ENCODE peak calls at places on chromosome 10, in eight cellular contexts. K, V, I, Y, T, A, O and N are unnamed samples.
A peak's percentile ranks its signal among the peaks of the same experiment; 100 is the strongest.

GRCh38 chr10:22515009-22515408 is 169.7 kb downstream of the SPAG6 start:
- DNase-seq in K (no peak), V (no peak), I (no peak), Y (no peak), T (no peak), A (no peak), O (no peak), N (no peak)

GRCh38 chr10:117094856-117095255 is 43.2 kb downstream of the VAX1 start:
- DNase-seq in K (no peak), V (no peak), I (no peak), Y (no peak), T (no peak), A (no peak), O (no peak), N (no peak)

GRCh38 chr10:6382081-6382480 is 179.3 kb downstream of the PFKFB3 start:
- DNase-seq in K (no peak), V (no peak), I (peak; percentile 62), Y (no peak), T (no peak), A (no peak), O (no peak), N (peak; percentile 10)

GRCh38 chr10:132366499-132366898 is 30.5 kb upstream of the PWWP2B start:
- DNase-seq in K (no peak), V (no peak), I (no peak), Y (peak; percentile 50), T (no peak), A (no peak), O (no peak), N (no peak)

GRCh38 chr10:4669585-4669984 is 156.4 kb upstream of the AKR1E2 start:
- DNase-seq in K (no peak), V (no peak), I (no peak), Y (no peak), T (no peak), A (no peak), O (no peak), N (no peak)

GRCh38 chr10:29301359-29301910 is 12.6 kb downstream of the LYZL1 start:
- DNase-seq in K (no peak), V (no peak), I (no peak), Y (no peak), T (no peak), A (no peak), O (no peak), N (no peak)

GRCh38 chr10:73920084-73920483 is 9.2 kb downstream of the PLAU start:
- DNase-seq in K (no peak), V (no peak), I (peak; percentile 31), Y (no peak), T (no peak), A (peak; percentile 48), O (peak; percentile 41), N (no peak)

GRCh38 chr10:35608317-35608672 is 3.2 kb downstream of the GJD4 start:
- DNase-seq in K (no peak), V (no peak), I (no peak), Y (no peak), T (no peak), A (no peak), O (no peak), N (no peak)

GRCh38 chr10:82150123-82150900 is 275.3 kb downstream of the NRG3 start:
- DNase-seq in K (peak; percentile 14), V (no peak), I (peak; percentile 27), Y (peak; percentile 72), T (peak; percentile 30), A (peak; percentile 38), O (peak; percentile 56), N (no peak)

GRCh38 chr10:113740850-113741249 is 10.6 kb upstream of the PLEKHS1 start:
- DNase-seq in K (no peak), V (no peak), I (no peak), Y (no peak), T (no peak), A (no peak), O (no peak), N (no peak)

GRCh38 chr10:69577268-69578232 is 4.3 kb upstream of the NEUROG3 start:
- DNase-seq in K (no peak), V (peak; percentile 3), I (no peak), Y (no peak), T (no peak), A (no peak), O (no peak), N (no peak)

GRCh38 chr10:129120441-129120840 is 346.6 kb upstream of the MGMT start:
- DNase-seq in K (no peak), V (no peak), I (no peak), Y (no peak), T (no peak), A (no peak), O (no peak), N (no peak)

GRCh38 chr10:13567030-13567429 is 19.7 kb upstream of the PRPF18 start:
- DNase-seq in K (no peak), V (no peak), I (peak; percentile 33), Y (no peak), T (no peak), A (no peak), O (no peak), N (no peak)

GRCh38 chr10:12656518-12657142 is 307.3 kb downstream of the CAMK1D start:
- DNase-seq in K (no peak), V (peak; percentile 67), I (peak; percentile 75), Y (no peak), T (no peak), A (no peak), O (no peak), N (no peak)

GRCh38 chr10:14102056-14102455 is 228.7 kb downstream of the FRMD4A start:
- DNase-seq in K (no peak), V (no peak), I (peak; percentile 11), Y (no peak), T (no peak), A (no peak), O (no peak), N (no peak)

GRCh38 chr10:28986117-28986792 is 302.6 kb upstream of the LYZL1 start:
- DNase-seq in K (no peak), V (no peak), I (peak; percentile 29), Y (no peak), T (no peak), A (no peak), O (no peak), N (no peak)

GRCh38 chr10:123544986-123545385 is 121.2 kb upstream of the GPR26 start:
- DNase-seq in K (no peak), V (no peak), I (no peak), Y (no peak), T (no peak), A (no peak), O (no peak), N (no peak)

GRCh38 chr10:72086466-72087391 is 1.6 kb downstream of the SPOCK2 start:
- DNase-seq in K (no peak), V (no peak), I (no peak), Y (peak; percentile 80), T (no peak), A (peak; percentile 62), O (peak; percentile 32), N (peak; percentile 68)

GRCh38 chr10:1109795-1110673 is 53.8 kb downstream of the WDR37 start:
- DNase-seq in K (no peak), V (peak; percentile 85), I (peak; percentile 86), Y (no peak), T (peak; percentile 38), A (peak; percentile 65), O (peak; percentile 21), N (peak; percentile 83)

GRCh38 chr10:14588084-14588937 is 186.4 kb downstream of the FAM107B start:
- DNase-seq in K (no peak), V (no peak), I (peak; percentile 76), Y (no peak), T (no peak), A (no peak), O (no peak), N (peak; percentile 75)

GRCh38 chr10:103450201-103450695 is 1.9 kb downstream of the CALHM2 start:
- DNase-seq in K (no peak), V (no peak), I (no peak), Y (no peak), T (no peak), A (no peak), O (no peak), N (no peak)
- H3K4me3 ChIP-seq in K (peak overlapping the region; percentile 53), V (no peak overlapping the region), I (no peak overlapping the region), Y (peak overlapping the region; percentile 90), T (no peak overlapping the region), A (no peak overlapping the region), O (no peak overlapping the region), N (peak overlapping the region; percentile 78)

GRCh38 chr10:32388258-32389027 is 41.5 kb upstream of the EPC1 start:
- DNase-seq in K (no peak), V (no peak), I (no peak), Y (no peak), T (no peak), A (no peak), O (no peak), N (no peak)
- H3K27ac ChIP-seq in K (no peak overlapping the region), V (no peak overlapping the region), I (no peak overlapping the region), Y (no peak overlapping the region), T (no peak overlapping the region), A (no peak overlapping the region), O (no peak overlapping the region), N (no peak overlapping the region)

GRCh38 chr10:88219753-88220152 is 356.3 kb downstream of the PTEN start:
- DNase-seq in K (no peak), V (no peak), I (no peak), Y (no peak), T (no peak), A (no peak), O (no peak), N (no peak)

GRCh38 chr10:88218362-88218761 is 354.9 kb downstream of the PTEN start:
- DNase-seq in K (no peak), V (no peak), I (no peak), Y (no peak), T (no peak), A (no peak), O (no peak), N (no peak)

GRCh38 chr10:88221616-88222015 is 358.2 kb downstream of the PTEN start:
- DNase-seq in K (no peak), V (no peak), I (no peak), Y (no peak), T (no peak), A (no peak), O (no peak), N (no peak)

GRCh38 chr10:88213206-88213605 is 349.8 kb downstream of the PTEN start:
- DNase-seq in K (no peak), V (no peak), I (no peak), Y (no peak), T (no peak), A (no peak), O (no peak), N (no peak)

GRCh38 chr10:88216976-88217375 is 353.6 kb downstream of the PTEN start:
- DNase-seq in K (no peak), V (peak; percentile 54), I (no peak), Y (no peak), T (no peak), A (peak; percentile 55), O (no peak), N (no peak)
- H3K4me3 ChIP-seq in K (no peak overlapping the region), V (no peak overlapping the region), I (no peak overlapping the region), Y (no peak overlapping the region), T (no peak overlapping the region), A (no peak overlapping the region), O (no peak overlapping the region), N (no peak overlapping the region)

GRCh38 chr10:108336836-108337235 is 1172.3 kb upstream of the SORCS1 start:
- DNase-seq in K (no peak), V (no peak), I (no peak), Y (no peak), T (no peak), A (no peak), O (no peak), N (no peak)

DNA sequence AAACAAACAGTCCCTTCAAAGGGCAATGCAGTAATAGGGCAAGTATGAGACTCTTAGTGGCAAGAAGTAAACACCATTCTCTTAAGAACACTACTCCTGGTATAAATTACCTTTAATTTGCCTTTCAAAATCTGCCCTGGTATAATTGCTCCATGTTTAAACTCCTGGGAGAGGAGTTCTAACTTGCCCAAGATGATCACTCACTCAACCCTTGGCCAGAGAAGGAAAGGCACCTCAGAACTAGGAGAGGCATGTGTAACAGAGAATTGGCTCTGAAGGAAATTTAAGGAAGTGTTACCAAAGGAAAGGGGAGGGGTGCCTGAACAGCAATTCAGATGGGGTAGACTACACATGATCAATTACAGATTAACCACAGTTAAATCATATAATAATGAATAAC is 1173.6 kb upstream of the SORCS1 start:
- DNase-seq in K (no peak), V (no peak), I (no peak), Y (no peak), T (no peak), A (no peak), O (no peak), N (no peak)
- H3K27ac ChIP-seq in K (no peak overlapping the region), V (no peak overlapping the region), I (no peak overlapping the region), Y (no peak overlapping the region), T (no peak overlapping the region), A (no peak overlapping the region), O (no peak overlapping the region), N (no peak overlapping the region)